ENCODE peak calls at places on chromosome 5, in five cellular contexts. Y, J, Z, W and H are unnamed samples.

GRCh38 chr5:58985759-58986158 is 402.9 kb downstream of the RAB3C start:
- DNase-seq in Z (no peak), Y (no peak), J (no peak), W (no peak), H (no peak)

GRCh38 chr5:136194611-136195010 is 1.6 kb upstream of the SMIM32 start:
- DNase-seq in W (peak), Z (no peak), J (peak), Y (no peak), H (no peak)

GRCh38 chr5:104096451-104096850 is 533.9 kb upstream of the NUDT12 start:
- DNase-seq in J (no peak), W (no peak), Y (no peak), Z (no peak), H (no peak)

GRCh38 chr5:124342027-124342471 is 404.4 kb downstream of the ZNF608 start:
- DNase-seq in Z (no peak), J (peak), W (no peak), Y (no peak), H (peak)

GRCh38 chr5:120446896-120447295 is 17.2 kb upstream of the PRR16 start:
- DNase-seq in Y (no peak), J (no peak), W (no peak), Z (no peak), H (no peak)

GRCh38 chr5:31463341-31463740 is 68.6 kb downstream of the DROSHA start:
- DNase-seq in W (no peak), Z (no peak), Y (no peak), J (no peak), H (no peak)

GRCh38 chr5:83433891-83434290 is 37.7 kb upstream of the VCAN start:
- DNase-seq in J (no peak), Y (no peak), Z (no peak), W (no peak), H (no peak)

GRCh38 chr5:124651663-124652513 is 94.6 kb downstream of the ZNF608 start:
- DNase-seq in Y (peak), J (peak), W (peak), Z (peak), H (peak)

GRCh38 chr5:98774192-98775046 is 956 bp downstream of the RGMB start:
- DNase-seq in J (peak), W (peak), Y (peak), Z (peak), H (no peak)
- TF ChIP-seq POLR2AphosphoS5 in J (peak), W (no peak), Y (no peak), Z (peak), H (no peak)

GRCh38 chr5:57176350-57176857 is 2.5 kb downstream of the GPBP1 start:
- DNase-seq in W (no peak), Y (no peak), J (no peak), Z (no peak), H (no peak)
- TF ChIP-seq POLR2A in W (no peak), Y (no peak), J (no peak), Z (no peak), H (no peak)

DNA sequence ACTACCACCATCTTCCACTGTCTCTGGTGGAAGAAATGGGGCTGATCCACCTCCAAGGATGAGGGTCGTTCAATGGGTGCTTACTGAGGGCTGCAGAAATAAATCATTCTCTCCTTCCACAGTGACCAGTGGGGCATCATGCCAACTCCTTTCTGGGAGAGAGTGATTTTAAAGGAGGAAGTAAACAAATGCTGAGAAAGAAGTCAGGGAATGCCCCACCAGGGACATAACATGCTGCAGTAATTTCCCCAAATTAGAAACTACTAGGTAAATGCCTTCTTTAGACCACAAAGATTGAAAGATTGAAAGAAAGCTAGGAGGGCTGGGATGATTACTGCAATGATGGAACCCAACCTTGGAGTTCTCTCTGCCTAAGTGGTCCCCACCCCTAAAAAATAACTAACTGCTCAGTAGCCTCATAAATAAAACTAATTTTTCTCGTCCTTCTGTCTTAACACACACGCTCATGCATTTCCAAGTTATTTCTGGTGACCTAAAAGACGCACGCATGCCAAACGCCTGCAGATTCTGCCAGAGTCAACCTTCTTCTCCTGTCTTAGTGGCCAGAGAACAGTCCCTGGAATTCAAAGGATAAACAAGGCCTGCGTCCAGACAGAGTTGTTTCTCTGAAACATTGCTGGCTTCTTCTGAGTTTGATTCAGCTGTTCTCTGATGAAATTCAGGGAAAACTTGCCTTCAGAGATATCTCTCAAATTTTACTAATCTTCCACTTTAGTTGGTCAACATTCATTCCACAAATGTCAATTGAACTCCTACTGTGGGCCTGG is 250.0 kb downstream of the NR3C1 start:
- DNase-seq in Y (peak), J (peak), Z (peak), W (no peak), H (peak)
- TF ChIP-seq EP300 in Y (no peak), J (no peak), Z (no peak), W (no peak), H (no peak)

DNA sequence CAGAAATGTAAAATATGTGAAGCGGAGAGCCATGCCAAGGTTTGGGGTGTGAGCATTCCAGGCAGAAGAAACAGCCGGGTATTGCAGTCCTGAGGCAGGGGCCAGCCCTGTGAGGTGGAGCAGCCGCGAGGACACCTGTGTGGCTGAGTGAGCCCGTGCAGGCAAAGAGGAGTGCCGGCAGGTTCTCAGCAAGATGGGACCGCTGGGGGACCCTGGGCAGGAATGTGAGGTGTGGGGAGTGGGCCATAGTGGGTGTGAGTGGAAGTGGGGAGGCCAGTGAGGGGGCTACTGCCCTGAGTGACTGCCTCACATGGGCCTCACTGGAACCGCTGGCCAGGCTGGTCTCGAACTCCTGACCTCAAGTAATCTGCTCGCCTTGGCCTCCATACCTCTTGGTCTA is 8.1 kb upstream of the PRR7 start:
- DNase-seq in W (no peak), J (no peak), Y (no peak), Z (no peak), H (no peak)
- TF ChIP-seq POLR2AphosphoS5 in W (peak), J (no peak), Y (no peak), Z (no peak), H (no peak)

GRCh38 chr5:54227109-54227508 is 83.3 kb downstream of the ARL15 start:
- DNase-seq in Z (no peak), W (no peak), Y (no peak), J (no peak), H (no peak)
- TF ChIP-seq POLR2A in Z (no peak), W (no peak), Y (no peak), J (no peak), H (no peak)

DNA sequence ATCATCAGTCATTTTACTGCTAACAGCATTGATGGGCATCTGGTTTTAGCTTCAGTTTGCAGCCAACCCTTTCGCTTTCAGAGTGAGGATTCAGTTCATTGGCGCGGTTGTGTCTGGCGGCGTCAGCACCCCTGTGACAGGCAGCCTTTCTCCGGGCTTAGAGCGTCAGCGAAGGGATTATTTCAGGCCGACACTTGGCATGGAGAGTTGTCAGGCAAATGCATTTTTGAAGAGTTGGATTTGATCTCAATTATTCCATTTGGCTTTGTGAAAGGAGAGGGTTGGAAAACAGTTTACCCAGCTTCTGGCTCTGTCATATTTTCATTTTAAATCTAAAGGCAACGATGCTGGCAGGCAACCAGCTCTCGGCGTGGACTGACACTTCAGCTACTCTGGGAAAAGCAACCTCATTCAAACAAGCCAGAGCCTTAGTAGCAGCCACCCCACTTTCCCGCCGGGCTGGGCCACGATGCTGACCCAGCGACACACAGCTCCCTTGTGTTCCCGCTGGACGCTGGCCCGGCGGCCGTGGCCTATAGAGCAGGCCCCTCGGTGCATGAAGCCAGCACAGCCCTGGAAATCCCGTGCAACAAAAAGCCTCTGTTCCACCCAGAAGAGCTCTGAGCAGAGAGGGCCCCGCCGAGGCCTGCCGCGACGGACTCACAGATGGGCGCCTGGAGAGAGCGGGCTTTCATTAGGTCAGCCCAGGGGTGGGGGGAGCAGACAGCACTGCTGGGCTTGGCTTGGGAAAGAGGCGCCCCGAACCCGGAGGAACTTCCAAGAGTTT is 28.9 kb upstream of the LPCAT1 start:
- DNase-seq in W (peak), J (peak), Y (no peak), Z (peak), H (peak)
- TF ChIP-seq EP300 in W (no peak), J (no peak), Y (no peak), Z (no peak), H (no peak)